ENCODE peak calls at places on chromosomes 6 and 20, in five cellular contexts. Y is A549, O is heart left ventricle, S is AG04449, R is cardiac fibroblast. B is an unnamed sample.

GRCh38 chr20:40897177-40897700 is 131.4 kb upstream of the TOP1 start:
- DNase-seq in S (peak), O (no peak), R (peak), Y (no peak), B (peak)

GRCh38 chr20:15176929-15177328 is 839.5 kb upstream of the FLRT3 start:
- DNase-seq in S (no peak), O (peak), Y (no peak), R (no peak), B (no peak)

GRCh38 chr6:144718431-144718830 is 433.3 kb downstream of the UTRN start:
- DNase-seq in Y (no peak), R (peak), S (no peak), O (no peak), B (no peak)

GRCh38 chr6:91476000-91476399 is 889.1 kb upstream of the MAP3K7 start:
- DNase-seq in R (no peak), S (no peak), O (no peak), Y (no peak), B (peak)

GRCh38 chr20:22080985-22081384 is 375.5 kb downstream of the PAX1 start:
- DNase-seq in R (no peak), Y (no peak), S (no peak), O (no peak), B (peak)

GRCh38 chr20:24731312-24731711 is 217.8 kb upstream of the CST7 start:
- DNase-seq in R (no peak), Y (no peak), O (no peak), S (no peak), B (no peak)

GRCh38 chr6:169489642-169490408 is 212.0 kb downstream of the WDR27 start:
- DNase-seq in R (no peak), S (no peak), O (no peak), Y (no peak), B (no peak)

GRCh38 chr6:24539416-24539815 is 44.6 kb downstream of the ALDH5A1 start:
- DNase-seq in O (no peak), R (no peak), Y (no peak), S (no peak), B (no peak)

GRCh38 chr6:157510329-157511188 is 129.6 kb downstream of the ZDHHC14 start:
- DNase-seq in S (no peak), O (no peak), R (no peak), Y (no peak), B (no peak)

GRCh38 chr6:17865243-17865642 is 122.2 kb downstream of the KIF13A start:
- DNase-seq in O (no peak), S (no peak), Y (no peak), R (no peak), B (no peak)

GRCh38 chr20:44979090-44979621 is 12.8 kb downstream of the STK4 start:
- DNase-seq in R (peak), S (no peak), Y (no peak), O (no peak), B (no peak)

GRCh38 chr6:73377225-73377624 is 7.5 kb upstream of the OOEP start:
- DNase-seq in S (no peak), R (no peak), Y (no peak), O (no peak), B (no peak)

GRCh38 chr6:89021629-89022028 is 58.2 kb upstream of the RNGTT start:
- DNase-seq in R (no peak), O (no peak), Y (no peak), S (no peak), B (no peak)

GRCh38 chr6:35498407-35499045 is 1.6 kb upstream of the TEAD3 start:
- DNase-seq in Y (no peak), O (no peak), S (no peak), R (no peak), B (no peak)

GRCh38 chr6:1392813-1393640 is 3.7 kb downstream of the FOXF2 start:
- DNase-seq in Y (no peak), S (no peak), R (no peak), O (peak), B (no peak)

GRCh38 chr20:60272790-60273189 is 314.6 kb downstream of the CDH26 start:
- DNase-seq in O (no peak), R (no peak), Y (no peak), S (no peak), B (no peak)
- H3K4me3 ChIP-seq in O (no peak), R (no peak), Y (no peak), S (no peak), B (no peak)

GRCh38 chr6:163415620-163416379 is 1.3 kb downstream of the QKI start:
- DNase-seq in S (no peak), O (peak), Y (peak), R (peak), B (no peak)

GRCh38 chr6:163418273-163419029 is 3.9 kb downstream of the QKI start:
- DNase-seq in Y (no peak), S (no peak), O (no peak), R (peak), B (no peak)

GRCh38 chr6:163416640-163417253 is 2.2 kb downstream of the QKI start:
- DNase-seq in R (peak), S (peak), Y (peak), O (no peak), B (peak)

GRCh38 chr6:163416380-163416629 is 1.8 kb downstream of the QKI start:
- DNase-seq in R (no peak), S (no peak), O (no peak), Y (no peak), B (no peak)

GRCh38 chr6:163417595-163417994 is 3.1 kb downstream of the QKI start:
- DNase-seq in Y (no peak), O (no peak), S (no peak), R (peak), B (no peak)
- H3K4me3 ChIP-seq in Y (peak), O (peak), S (peak), R (peak), B (peak)

DNA sequence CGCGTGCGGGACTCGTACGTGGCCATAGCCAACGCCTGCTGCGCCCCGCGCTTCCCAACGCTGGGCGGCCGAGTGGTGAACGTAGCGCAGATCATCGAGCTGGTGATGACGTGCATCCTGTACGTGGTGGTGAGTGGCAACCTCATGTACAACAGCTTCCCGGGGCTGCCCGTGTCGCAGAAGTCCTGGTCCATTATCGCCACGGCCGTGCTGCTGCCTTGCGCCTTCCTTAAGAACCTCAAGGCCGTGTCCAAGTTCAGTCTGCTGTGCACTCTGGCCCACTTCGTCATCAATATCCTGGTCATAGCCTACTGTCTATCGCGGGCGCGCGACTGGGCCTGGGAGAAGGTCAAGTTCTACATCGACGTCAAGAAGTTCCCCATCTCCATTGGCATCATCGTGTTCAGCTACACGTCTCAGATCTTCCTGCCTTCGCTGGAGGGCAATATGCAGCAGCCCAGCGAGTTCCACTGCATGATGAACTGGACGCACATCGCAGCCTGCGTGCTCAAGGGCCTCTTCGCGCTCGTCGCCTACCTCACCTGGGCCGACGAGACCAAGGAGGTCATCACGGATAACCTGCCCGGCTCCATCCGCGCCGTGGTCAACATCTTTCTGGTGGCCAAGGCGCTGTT is 3.4 kb downstream of the SLC32A1 start:
- DNase-seq in O (no peak), S (no peak), R (no peak), Y (no peak), B (no peak)
- H3K4me3 ChIP-seq in O (no peak), S (no peak), R (no peak), Y (no peak), B (no peak)

DNA sequence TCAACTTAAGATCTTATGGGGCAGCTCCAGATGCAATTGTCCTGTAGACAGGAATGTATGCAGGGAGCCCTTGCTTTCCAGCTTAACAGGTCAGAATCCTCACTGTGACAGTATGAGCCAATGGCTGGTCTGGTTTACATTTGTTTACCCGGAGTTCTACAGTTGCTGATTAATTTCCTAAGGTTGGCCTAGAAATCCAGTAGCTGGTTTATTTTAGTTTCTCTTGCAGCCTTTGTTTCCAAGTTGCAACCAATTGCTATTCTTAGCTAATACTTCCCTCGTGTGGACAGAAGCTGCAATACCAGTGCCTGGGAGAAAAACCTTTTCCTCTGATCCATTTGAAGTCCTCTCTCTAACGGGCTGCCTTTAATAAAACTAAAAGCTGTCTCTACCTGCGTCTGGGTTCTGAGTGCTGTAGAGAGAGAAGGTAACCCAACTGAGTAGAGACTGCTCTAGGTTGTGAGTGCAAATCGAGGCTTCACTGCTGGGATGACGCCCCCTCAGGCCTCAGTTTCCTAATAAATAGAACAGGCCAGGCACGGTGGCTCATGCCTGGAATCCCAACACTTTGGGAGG is 45.9 kb downstream of the ZNF217 start:
- DNase-seq in O (no peak), S (peak), R (peak), Y (peak), B (peak)
- H3K4me3 ChIP-seq in O (no peak), S (no peak), R (no peak), Y (no peak), B (no peak)

DNA sequence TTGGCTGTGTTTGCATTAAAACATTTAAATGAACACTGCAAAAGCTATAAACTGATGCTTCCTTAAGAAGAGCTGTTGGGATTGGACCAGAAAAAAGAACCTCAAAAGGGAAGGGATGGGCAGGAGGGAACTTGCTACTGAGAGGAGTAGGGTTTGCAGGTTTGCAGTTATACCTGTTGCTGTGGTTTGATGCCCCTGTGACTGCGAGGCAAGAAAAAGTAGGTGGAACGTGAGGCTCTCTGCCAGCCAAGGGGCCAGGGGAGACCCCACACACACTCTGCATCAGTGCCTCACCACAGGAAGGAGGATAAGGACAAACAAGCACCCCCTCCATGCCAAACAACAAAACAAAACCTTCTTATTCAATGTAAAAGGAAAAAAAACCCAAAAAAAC is 197.1 kb downstream of the BCAS1 start:
- DNase-seq in O (no peak), Y (no peak), R (no peak), S (no peak), B (no peak)
- H3K4me3 ChIP-seq in O (no peak), Y (no peak), R (no peak), S (no peak), B (no peak)